ENCODE peak calls at places on chromosomes 13 and 19, in six cellular contexts. One of them, this sample, is unnamed. For H3K4me1, the result is how much of the 10 kb centered on the place peaks cover.

GRCh38 chr13:65913173-65913572 is 1317.0 kb downstream of the PCDH9 start:
- DNase-seq in mesenchymal stem cell: peak
- DNase-seq in mesendoderm: no peak
- DNase-seq in H9: no peak
- DNase-seq in IMR-90: peak
- DNase-seq in neuronal stem cell: no peak
- DNase-seq in this sample: no peak

GRCh38 chr19:48321372-48321621 is 4.1 kb upstream of the EMP3 start:
- DNase-seq in neuronal stem cell: peak
- DNase-seq in IMR-90: peak
- DNase-seq in mesendoderm: peak
- DNase-seq in H9: peak
- DNase-seq in mesenchymal stem cell: peak
- DNase-seq in this sample: peak

GRCh38 chr13:24381539-24382265 is 72.3 kb downstream of the C1QTNF9 start:
- DNase-seq in H9: no peak
- DNase-seq in mesendoderm: no peak
- DNase-seq in IMR-90: peak
- DNase-seq in mesenchymal stem cell: no peak
- DNase-seq in neuronal stem cell: no peak
- DNase-seq in this sample: no peak

GRCh38 chr19:8305798-8306197 is 2.4 kb downstream of the CD320 start:
- DNase-seq in neuronal stem cell: no peak
- DNase-seq in H9: no peak
- DNase-seq in mesenchymal stem cell: no peak
- DNase-seq in mesendoderm: no peak
- DNase-seq in IMR-90: no peak
- DNase-seq in this sample: no peak

GRCh38 chr19:47436712-47437401 is 17.5 kb upstream of the MEIS3 start:
- DNase-seq in mesendoderm: peak
- DNase-seq in neuronal stem cell: peak
- DNase-seq in H9: peak
- DNase-seq in IMR-90: peak
- DNase-seq in mesenchymal stem cell: peak
- DNase-seq in this sample: peak

GRCh38 chr13:41456768-41457588 is at the start of gene RGCC:
- DNase-seq in neuronal stem cell: peak
- DNase-seq in H9: peak
- DNase-seq in IMR-90: peak
- DNase-seq in mesendoderm: peak
- DNase-seq in mesenchymal stem cell: peak
- DNase-seq in this sample: peak

GRCh38 chr19:15249912-15250634 is 17.8 kb upstream of the EPHX3 start:
- DNase-seq in H9: no peak
- DNase-seq in neuronal stem cell: no peak
- DNase-seq in mesenchymal stem cell: peak
- DNase-seq in IMR-90: peak
- DNase-seq in mesendoderm: no peak
- DNase-seq in this sample: peak

GRCh38 chr13:30581582-30581981 is 36.1 kb upstream of the USPL1 start:
- DNase-seq in mesendoderm: peak
- DNase-seq in neuronal stem cell: no peak
- DNase-seq in IMR-90: peak
- DNase-seq in H9: no peak
- DNase-seq in mesenchymal stem cell: peak
- DNase-seq in this sample: no peak

GRCh38 chr13:95603887-95604533 is 40.5 kb downstream of the DZIP1 start:
- DNase-seq in neuronal stem cell: no peak
- DNase-seq in mesenchymal stem cell: no peak
- DNase-seq in IMR-90: no peak
- DNase-seq in H9: no peak
- DNase-seq in mesendoderm: no peak
- DNase-seq in this sample: no peak

GRCh38 chr19:55283548-55284393 is at the start of gene BRSK1:
- DNase-seq in H9: peak
- DNase-seq in mesenchymal stem cell: peak
- DNase-seq in neuronal stem cell: peak
- DNase-seq in mesendoderm: peak
- DNase-seq in IMR-90: peak
- DNase-seq in this sample: no peak

GRCh38 chr13:29496241-29496712 is 99.2 kb downstream of the SLC7A1 start:
- DNase-seq in H9: no peak
- DNase-seq in mesenchymal stem cell: no peak
- DNase-seq in IMR-90: no peak
- DNase-seq in neuronal stem cell: no peak
- DNase-seq in mesendoderm: no peak
- DNase-seq in this sample: peak

GRCh38 chr13:101749584-101749983 is 297.1 kb downstream of the ITGBL1 start:
- DNase-seq in H9: no peak
- DNase-seq in mesendoderm: no peak
- DNase-seq in neuronal stem cell: no peak
- DNase-seq in mesenchymal stem cell: no peak
- DNase-seq in IMR-90: no peak
- DNase-seq in this sample: no peak

GRCh38 chr13:29428310-29428991 is 167.0 kb downstream of the SLC7A1 start:
- DNase-seq in mesenchymal stem cell: peak
- DNase-seq in IMR-90: no peak
- DNase-seq in neuronal stem cell: peak
- DNase-seq in H9: peak
- DNase-seq in mesendoderm: peak
- DNase-seq in this sample: peak

DNA sequence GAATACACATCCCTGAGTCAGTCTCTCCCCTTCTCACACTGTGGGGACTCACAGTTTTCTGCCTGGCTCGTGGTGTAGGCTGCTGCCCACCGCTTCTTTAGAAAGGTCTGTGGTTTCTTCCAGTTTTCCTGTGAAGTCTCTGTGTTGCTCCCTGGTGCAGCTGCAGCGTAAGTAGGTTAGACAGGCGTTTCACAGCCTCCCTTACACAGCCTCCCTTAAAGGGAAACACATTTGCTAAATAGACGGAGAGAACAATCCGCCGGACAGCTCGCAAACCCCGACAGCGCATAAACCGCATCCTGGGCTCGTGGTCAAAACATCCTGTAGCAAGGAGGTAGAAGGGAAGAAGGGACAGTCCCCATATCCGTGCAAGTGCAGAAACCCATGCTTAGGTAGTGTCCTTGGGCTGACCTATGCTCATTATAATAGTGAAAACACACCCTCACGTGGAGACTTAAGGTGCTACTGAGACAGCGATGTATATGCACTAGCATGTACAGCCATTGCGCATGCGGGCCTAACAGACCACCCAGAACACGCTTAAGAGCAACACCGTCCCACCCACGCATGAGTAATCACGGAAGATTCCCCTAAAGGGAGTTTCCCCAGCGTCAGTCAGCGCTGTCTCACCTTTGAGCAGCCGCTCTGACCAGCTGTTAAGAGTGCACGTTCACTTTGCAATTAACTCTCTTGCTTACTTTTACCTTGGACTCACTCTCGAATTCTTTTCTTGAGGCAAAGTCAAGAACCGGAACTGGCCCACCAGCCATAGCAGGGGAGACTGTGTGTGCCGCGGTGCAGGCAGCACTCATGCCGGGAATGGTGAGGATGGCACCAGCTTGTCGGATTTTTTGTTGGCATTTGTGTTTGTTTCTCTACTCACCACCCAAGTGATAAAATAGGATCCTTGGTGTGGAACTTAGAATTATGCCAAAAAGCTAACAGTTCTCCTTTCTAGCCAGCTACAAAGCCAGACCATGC is 16.6 kb downstream of the SIGLEC8 start:
- DNase-seq in H9: no peak
- DNase-seq in mesenchymal stem cell: no peak
- DNase-seq in mesendoderm: no peak
- DNase-seq in IMR-90: no peak
- DNase-seq in neuronal stem cell: no peak
- DNase-seq in this sample: peak
- H3K4me2 ChIP-seq in H9: no peak
- H3K4me2 ChIP-seq in mesenchymal stem cell: no peak
- H3K4me2 ChIP-seq in mesendoderm: no peak
- H3K4me2 ChIP-seq in IMR-90: no peak
- H3K4me2 ChIP-seq in neuronal stem cell: no peak
- H3K4me2 ChIP-seq in this sample: no peak

GRCh38 chr19:401836-402535 is 7.0 kb downstream of the C2CD4C start:
- DNase-seq in IMR-90: no peak
- DNase-seq in H9: peak
- DNase-seq in mesendoderm: no peak
- DNase-seq in mesenchymal stem cell: no peak
- DNase-seq in neuronal stem cell: no peak
- DNase-seq in this sample: no peak
- H3K4me1 ChIP-seq in IMR-90: under half
- H3K4me1 ChIP-seq in H9: under half
- H3K4me1 ChIP-seq in mesendoderm: under half
- H3K4me1 ChIP-seq in mesenchymal stem cell: under half
- H3K4me1 ChIP-seq in neuronal stem cell: under half
- H3K4me1 ChIP-seq in this sample: under half

GRCh38 chr19:41327499-41328156 is 17.7 kb downstream of the CCDC97 start:
- DNase-seq in H9: peak
- DNase-seq in mesenchymal stem cell: no peak
- DNase-seq in mesendoderm: no peak
- DNase-seq in IMR-90: peak
- DNase-seq in neuronal stem cell: no peak
- DNase-seq in this sample: peak

GRCh38 chr19:41328818-41329220 is 18.8 kb downstream of the CCDC97 start:
- DNase-seq in mesendoderm: no peak
- DNase-seq in H9: no peak
- DNase-seq in mesenchymal stem cell: no peak
- DNase-seq in IMR-90: no peak
- DNase-seq in neuronal stem cell: no peak
- DNase-seq in this sample: no peak

GRCh38 chr19:41327076-41327475 is 17.1 kb downstream of the CCDC97 start:
- DNase-seq in mesendoderm: no peak
- DNase-seq in IMR-90: no peak
- DNase-seq in mesenchymal stem cell: peak
- DNase-seq in H9: no peak
- DNase-seq in neuronal stem cell: no peak
- DNase-seq in this sample: no peak

GRCh38 chr19:41325947-41326706 is 16.2 kb downstream of the CCDC97 start:
- DNase-seq in mesenchymal stem cell: peak
- DNase-seq in IMR-90: peak
- DNase-seq in mesendoderm: no peak
- DNase-seq in neuronal stem cell: no peak
- DNase-seq in H9: no peak
- DNase-seq in this sample: no peak

DNA sequence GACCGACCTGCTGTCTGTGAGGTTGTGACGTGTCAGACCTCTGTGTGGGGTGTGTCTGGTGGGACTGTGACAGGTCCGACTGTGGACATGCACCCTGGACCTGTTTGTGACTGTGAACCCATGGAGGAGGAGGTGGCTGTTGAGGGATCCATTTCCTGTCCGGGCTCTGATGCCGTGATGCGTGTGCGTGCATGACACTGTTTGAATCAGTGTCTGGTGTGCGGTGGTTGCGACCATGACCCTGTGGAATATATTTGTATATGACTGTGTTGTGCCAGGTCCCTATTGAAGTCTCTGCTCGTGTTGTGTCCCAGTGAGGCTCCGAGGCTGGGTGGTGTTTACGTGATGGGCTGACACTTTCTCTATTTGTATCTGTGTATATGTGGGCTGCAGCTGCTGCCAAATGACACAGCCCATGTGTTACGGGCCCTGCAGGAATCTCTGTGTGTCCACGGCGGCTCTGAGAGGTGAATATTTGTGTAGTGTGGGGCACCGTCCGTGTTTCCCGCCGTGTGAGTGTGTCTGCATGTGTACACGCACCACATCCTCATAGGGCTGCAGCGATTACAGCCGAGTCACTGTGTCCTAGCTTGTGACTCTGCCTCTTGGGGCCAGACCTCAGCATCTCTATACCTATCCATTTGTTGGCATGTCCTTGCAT is 18.3 kb downstream of the CCDC97 start:
- DNase-seq in mesendoderm: no peak
- DNase-seq in IMR-90: peak
- DNase-seq in neuronal stem cell: no peak
- DNase-seq in mesenchymal stem cell: peak
- DNase-seq in H9: no peak
- DNase-seq in this sample: no peak
- H2BK5ac ChIP-seq in mesendoderm: peak
- H2BK5ac ChIP-seq in IMR-90: peak
- H2BK5ac ChIP-seq in neuronal stem cell: no peak
- H2BK5ac ChIP-seq in mesenchymal stem cell: no peak
- H2BK5ac ChIP-seq in H9: no peak
- H2BK5ac ChIP-seq in this sample: no peak

DNA sequence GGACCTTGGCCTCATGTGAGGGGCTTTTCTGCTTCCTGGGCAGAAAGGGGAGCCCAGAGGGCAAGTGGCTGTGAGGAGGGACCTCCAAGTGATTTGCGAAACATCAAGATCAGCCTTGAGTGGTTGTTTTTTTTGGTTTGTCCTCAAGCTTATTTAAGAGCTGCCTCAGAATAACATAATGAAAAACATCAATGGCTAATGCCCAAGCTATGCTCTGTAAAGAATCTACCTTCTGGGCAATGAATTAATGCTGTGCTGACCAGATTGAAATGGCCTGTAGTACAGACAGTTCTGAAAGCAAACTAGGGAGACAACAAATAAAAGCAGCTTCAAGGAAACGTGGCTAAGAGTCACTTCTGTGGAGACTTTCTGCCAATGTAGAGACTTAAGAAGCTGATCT is 8.3 kb downstream of the TMEM255B start:
- DNase-seq in IMR-90: no peak
- DNase-seq in mesendoderm: no peak
- DNase-seq in H9: no peak
- DNase-seq in mesenchymal stem cell: no peak
- DNase-seq in neuronal stem cell: no peak
- DNase-seq in this sample: no peak
- H3K4me2 ChIP-seq in IMR-90: no peak
- H3K4me2 ChIP-seq in mesendoderm: no peak
- H3K4me2 ChIP-seq in H9: no peak
- H3K4me2 ChIP-seq in mesenchymal stem cell: no peak
- H3K4me2 ChIP-seq in neuronal stem cell: no peak
- H3K4me2 ChIP-seq in this sample: no peak

DNA sequence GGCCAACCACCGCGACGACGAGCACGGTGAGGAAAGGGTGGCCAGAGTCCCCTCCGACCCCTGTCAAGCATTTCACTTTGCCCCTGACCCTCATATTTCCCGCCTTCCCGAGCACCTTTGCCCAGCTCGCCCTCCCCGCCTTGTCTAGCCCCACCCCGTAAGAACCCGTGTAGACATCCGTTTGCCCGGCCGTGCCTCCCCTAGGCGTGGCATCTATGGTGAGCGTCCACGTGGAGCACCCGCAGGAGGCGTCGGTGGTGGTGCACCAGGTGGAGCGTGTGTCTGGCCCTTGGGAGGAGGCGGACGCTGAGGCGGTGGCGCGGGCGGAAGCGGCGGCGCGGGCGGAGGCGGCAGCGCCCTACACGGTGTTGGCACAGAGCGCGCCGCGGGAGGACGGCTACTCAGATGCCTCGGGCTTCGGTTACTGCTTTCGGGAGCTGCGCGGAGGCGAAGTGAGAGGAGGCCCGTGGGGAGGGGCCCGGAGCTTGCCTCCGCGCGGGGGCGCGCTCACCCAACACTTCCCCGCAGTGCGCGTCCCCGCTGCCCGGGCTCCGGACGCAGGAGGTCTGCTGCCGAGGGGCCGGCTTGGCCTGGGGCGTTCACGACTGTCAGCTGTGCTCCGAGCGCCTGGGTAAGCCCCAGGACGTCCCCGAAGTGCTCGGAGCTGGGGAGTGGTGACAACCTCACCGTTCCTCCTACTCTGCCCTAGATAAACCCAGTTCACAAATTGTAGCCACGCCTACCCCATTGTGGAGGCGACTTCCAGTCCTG is 4.2 kb downstream of the LTBP4 start:
- DNase-seq in mesendoderm: peak
- DNase-seq in H9: peak
- DNase-seq in IMR-90: peak
- DNase-seq in mesenchymal stem cell: peak
- DNase-seq in neuronal stem cell: no peak
- DNase-seq in this sample: peak
- H3K4me1 ChIP-seq in mesendoderm: under half
- H3K4me1 ChIP-seq in H9: under half
- H3K4me1 ChIP-seq in IMR-90: under half
- H3K4me1 ChIP-seq in mesenchymal stem cell: under half
- H3K4me1 ChIP-seq in neuronal stem cell: under half
- H3K4me1 ChIP-seq in this sample: under half

GRCh38 chr19:17248011-17248776 is 2.5 kb upstream of the NR2F6 start:
- DNase-seq in IMR-90: no peak
- DNase-seq in H9: peak
- DNase-seq in mesendoderm: peak
- DNase-seq in mesenchymal stem cell: peak
- DNase-seq in neuronal stem cell: no peak
- DNase-seq in this sample: peak
- H2BK5ac ChIP-seq in IMR-90: no peak
- H2BK5ac ChIP-seq in H9: no peak
- H2BK5ac ChIP-seq in mesendoderm: no peak
- H2BK5ac ChIP-seq in mesenchymal stem cell: peak
- H2BK5ac ChIP-seq in neuronal stem cell: no peak
- H2BK5ac ChIP-seq in this sample: peak